ENCODE peak calls at places on chromosomes 16 and 17, in six cellular contexts. J is CD4-positive, alpha-beta T cell; R is RWPE2; V is AG04450; T is HCT116; P is WERI-Rb-1. B is an unnamed sample.

GRCh38 chr16:89764711-89765201 is 43.4 kb downstream of the ZNF276 start:
- DNase-seq in J (peak; percentile 49), R (no peak), V (no peak), T (no peak), P (no peak), B (no peak)

GRCh38 chr16:74064120-74064735 is 232.4 kb upstream of the PSMD7 start:
- DNase-seq in J (no peak), R (no peak), V (no peak), T (no peak), P (no peak), B (no peak)

GRCh38 chr17:68398731-68399637 is 58.3 kb downstream of the WIPI1 start:
- DNase-seq in J (no peak), R (no peak), V (peak; percentile 50), T (peak; percentile 72), P (peak; percentile 83), B (peak; percentile 53)

GRCh38 chr17:4899341-4900230 is at the start of gene C17orf107:
- DNase-seq in J (peak; percentile 85), R (no peak), V (peak; percentile 20), T (no peak), P (no peak), B (peak; percentile 78)

GRCh38 chr16:66696669-66697630 is at the start of gene CMTM4:
- DNase-seq in J (peak; percentile 79), R (peak; percentile 80), V (peak; percentile 26), T (peak; percentile 57), P (peak; percentile 86), B (peak; percentile 92)

GRCh38 chr17:55717898-55718735 is 4.5 kb downstream of the TMEM100 start:
- DNase-seq in J (peak; percentile 61), R (no peak), V (peak; percentile 48), T (peak; percentile 65), P (peak; percentile 82), B (peak; percentile 84)

GRCh38 chr16:17395849-17396480 is 74.8 kb downstream of the XYLT1 start:
- DNase-seq in J (no peak), R (no peak), V (no peak), T (no peak), P (no peak), B (no peak)

GRCh38 chr16:6297666-6298435 is 1034.8 kb upstream of the RBFOX1 start:
- DNase-seq in J (no peak), R (no peak), V (no peak), T (no peak), P (no peak), B (no peak)

GRCh38 chr17:673200-673681 is 41.4 kb downstream of the VPS53 start:
- DNase-seq in J (no peak), R (no peak), V (peak; percentile 55), T (no peak), P (no peak), B (no peak)

GRCh38 chr17:76735006-76735405 is 2.1 kb downstream of the SRSF2 start:
- DNase-seq in J (no peak), R (no peak), V (no peak), T (no peak), P (no peak), B (no peak)

GRCh38 chr16:89020068-89020924 is 43.3 kb upstream of the CBFA2T3 start:
- DNase-seq in J (no peak), R (peak; percentile 54), V (no peak), T (no peak), P (no peak), B (no peak)

GRCh38 chr17:74512041-74512440 is 19.2 kb downstream of the CD300LB start:
- DNase-seq in J (no peak), R (no peak), V (no peak), T (no peak), P (no peak), B (peak; percentile 48)

GRCh38 chr17:40373999-40374398 is 9.5 kb upstream of the GJD3 start:
- DNase-seq in J (no peak), R (no peak), V (no peak), T (no peak), P (peak; percentile 6), B (no peak)

GRCh38 chr17:77555741-77556291 is 402.7 kb upstream of the TNRC6C start:
- DNase-seq in J (no peak), R (no peak), V (no peak), T (no peak), P (no peak), B (peak; percentile 61)

GRCh38 chr17:38628441-38628840 is 22.7 kb upstream of the SRCIN1 start:
- DNase-seq in J (no peak), R (no peak), V (no peak), T (peak; percentile 67), P (peak; percentile 23), B (no peak)

GRCh38 chr17:79749156-79749815 is 18.5 kb downstream of the ENPP7 start:
- DNase-seq in J (no peak), R (no peak), V (peak; percentile 33), T (no peak), P (no peak), B (no peak)
- H3K27ac ChIP-seq in J (no peak overlapping the region), R (no peak overlapping the region), V (no peak overlapping the region), T (no peak overlapping the region), P (no peak overlapping the region), B (no peak overlapping the region)

GRCh38 chr16:79100456-79100855 is 500.1 kb downstream of the MAF start:
- DNase-seq in J (no peak), R (no peak), V (no peak), T (no peak), P (no peak), B (no peak)
- H3K27ac ChIP-seq in J (no peak overlapping the region), R (no peak overlapping the region), V (no peak overlapping the region), T (no peak overlapping the region), P (no peak overlapping the region), B (no peak overlapping the region)

GRCh38 chr16:4344659-4345438 is 6.3 kb downstream of the PAM16 start:
- DNase-seq in J (no peak), R (no peak), V (no peak), T (no peak), P (no peak), B (no peak)

GRCh38 chr16:4345439-4346204 is 5.5 kb downstream of the PAM16 start:
- DNase-seq in J (no peak), R (no peak), V (no peak), T (no peak), P (no peak), B (no peak)

GRCh38 chr16:4347010-4347409 is 4.1 kb downstream of the PAM16 start:
- DNase-seq in J (no peak), R (no peak), V (no peak), T (no peak), P (no peak), B (no peak)

GRCh38 chr16:4347765-4348509 is 3.2 kb downstream of the PAM16 start:
- DNase-seq in J (no peak), R (peak; percentile 47), V (no peak), T (no peak), P (no peak), B (no peak)

GRCh38 chr16:4346205-4346781 is 4.8 kb downstream of the PAM16 start:
- DNase-seq in J (no peak), R (no peak), V (no peak), T (no peak), P (no peak), B (no peak)
- H3K27ac ChIP-seq in J (no peak overlapping the region), R (peak overlapping the region; percentile 9), V (no peak overlapping the region), T (no peak overlapping the region), P (no peak overlapping the region), B (peak overlapping the region; percentile 48)

DNA sequence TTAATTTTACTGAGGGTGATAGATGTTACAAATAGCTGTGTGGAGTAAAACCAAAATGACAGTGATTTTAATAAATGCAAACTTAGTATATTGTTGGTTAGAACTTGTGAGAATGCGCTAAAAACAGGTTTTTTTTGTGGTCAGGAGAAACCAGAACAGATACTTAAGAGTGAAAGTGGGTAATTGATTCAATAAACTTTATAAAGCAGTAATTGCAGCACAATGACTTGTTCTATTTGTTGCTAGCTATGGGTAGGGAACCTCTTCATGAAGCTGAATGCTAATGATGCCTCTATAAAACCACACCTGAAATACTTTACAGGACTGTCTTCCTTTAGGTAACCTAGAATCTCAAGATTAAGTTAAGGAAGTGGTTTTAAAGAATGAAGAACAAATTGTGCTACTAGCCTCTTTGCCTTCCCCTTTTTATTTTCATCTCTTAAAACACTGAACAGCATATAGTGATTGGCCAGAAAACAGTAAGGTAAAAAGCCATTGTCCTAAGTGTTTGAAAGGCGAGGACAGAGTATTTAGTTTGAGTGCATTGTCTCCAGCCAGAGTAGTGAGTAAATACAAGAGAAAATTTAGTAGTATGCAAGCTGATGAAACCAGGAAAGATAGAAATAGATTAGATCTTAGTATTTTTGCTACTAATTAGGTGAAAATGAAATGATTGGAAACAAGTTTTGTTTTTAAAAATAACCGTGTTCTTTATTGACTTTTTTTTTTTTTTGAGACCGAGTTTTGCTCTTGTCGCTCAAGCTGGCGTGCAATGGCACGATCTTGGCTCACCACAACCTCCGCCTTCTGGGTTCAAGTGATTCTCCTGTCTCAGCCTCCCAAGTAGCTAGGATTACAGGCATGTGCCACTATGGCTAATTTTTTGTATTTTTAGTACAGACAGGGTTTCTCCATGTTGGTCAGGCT is 6.0 kb downstream of the GGNBP2 start:
- DNase-seq in J (no peak), R (no peak), V (no peak), T (no peak), P (no peak), B (no peak)
- H3K27ac ChIP-seq in J (no peak overlapping the region), R (no peak overlapping the region), V (no peak overlapping the region), T (no peak overlapping the region), P (no peak overlapping the region), B (no peak overlapping the region)

DNA sequence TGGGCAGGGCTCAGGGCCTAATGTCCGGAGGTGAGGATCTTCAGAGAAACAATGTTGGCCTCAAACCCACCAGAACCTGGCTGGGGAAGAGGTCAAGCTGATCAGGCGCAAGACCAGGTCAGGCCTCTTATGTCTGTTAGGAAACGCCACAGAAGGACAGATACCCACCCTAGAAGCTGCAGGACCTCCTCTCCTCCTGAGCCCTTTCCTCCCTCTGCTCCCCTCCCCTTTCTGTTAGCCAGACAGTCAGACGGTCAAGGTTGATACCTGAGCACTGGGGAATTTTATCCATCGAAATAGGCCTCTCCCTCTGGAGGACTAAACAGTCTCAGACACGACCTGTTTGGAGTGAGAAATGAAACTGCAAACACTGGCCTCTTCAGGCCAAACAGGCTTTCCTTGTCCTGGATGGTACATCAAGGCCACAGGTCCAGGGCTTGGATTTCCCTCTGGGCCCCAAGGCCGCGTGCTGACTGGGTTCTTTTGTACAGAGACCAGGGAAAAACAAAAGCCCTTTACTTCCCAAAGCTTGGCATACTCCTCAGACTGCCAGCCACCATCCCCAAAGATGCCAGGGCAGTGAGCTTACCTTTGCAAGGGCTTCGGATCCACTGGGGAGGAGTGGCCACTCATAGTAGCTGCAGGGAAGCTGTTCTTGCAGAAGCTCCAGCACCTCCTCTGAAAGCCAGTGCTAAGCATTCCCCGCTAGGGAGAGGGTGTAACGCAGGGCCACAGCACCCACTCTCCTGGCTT is 135.8 kb downstream of the CCDC182 start:
- DNase-seq in J (no peak), R (no peak), V (no peak), T (no peak), P (no peak), B (no peak)
- H3K27ac ChIP-seq in J (no peak overlapping the region), R (no peak overlapping the region), V (no peak overlapping the region), T (no peak overlapping the region), P (peak overlapping the region; percentile 11), B (no peak overlapping the region)

B was measured in psoas muscle.